ENCODE peak calls at places on chromosomes 6 and 20, in five cellular contexts. One of them, this sample, is unnamed.

GRCh38 chr6:91834813-91835212 is 1247.9 kb upstream of the MAP3K7 start:
- DNase-seq in A673: no peak
- DNase-seq in GM12865: no peak
- DNase-seq in fibroblast of lung: no peak
- DNase-seq in astrocyte of the cerebellum: no peak
- DNase-seq in this sample: no peak

GRCh38 chr6:12585497-12585958 is 131.0 kb upstream of the PHACTR1 start:
- DNase-seq in A673: no peak
- DNase-seq in GM12865: no peak
- DNase-seq in fibroblast of lung: no peak
- DNase-seq in astrocyte of the cerebellum: peak
- DNase-seq in this sample: no peak

GRCh38 chr20:34364013-34364382 is 925 bp downstream of the ITCH start:
- DNase-seq in A673: peak
- DNase-seq in GM12865: peak
- DNase-seq in fibroblast of lung: peak
- DNase-seq in astrocyte of the cerebellum: no peak
- DNase-seq in this sample: no peak

GRCh38 chr6:21771626-21772320 is 178.2 kb downstream of the SOX4 start:
- DNase-seq in A673: peak
- DNase-seq in GM12865: no peak
- DNase-seq in fibroblast of lung: no peak
- DNase-seq in astrocyte of the cerebellum: no peak
- DNase-seq in this sample: no peak

GRCh38 chr6:4522453-4522852 is 253.8 kb upstream of the CDYL start:
- DNase-seq in A673: peak
- DNase-seq in GM12865: peak
- DNase-seq in fibroblast of lung: no peak
- DNase-seq in astrocyte of the cerebellum: no peak
- DNase-seq in this sample: no peak

GRCh38 chr20:1299522-1299921 is 29.4 kb downstream of the SDCBP2 start:
- DNase-seq in A673: no peak
- DNase-seq in GM12865: no peak
- DNase-seq in fibroblast of lung: no peak
- DNase-seq in astrocyte of the cerebellum: no peak
- DNase-seq in this sample: no peak

GRCh38 chr6:152426276-152426675 is 210.9 kb downstream of the SYNE1 start:
- DNase-seq in A673: no peak
- DNase-seq in GM12865: no peak
- DNase-seq in fibroblast of lung: no peak
- DNase-seq in astrocyte of the cerebellum: no peak
- DNase-seq in this sample: no peak

GRCh38 chr6:1188199-1188598 is 123.7 kb upstream of the FOXQ1 start:
- DNase-seq in A673: no peak
- DNase-seq in GM12865: no peak
- DNase-seq in fibroblast of lung: no peak
- DNase-seq in astrocyte of the cerebellum: no peak
- DNase-seq in this sample: no peak

GRCh38 chr6:155143610-155144106 is 120.2 kb upstream of the CLDN20 start:
- DNase-seq in A673: no peak
- DNase-seq in GM12865: no peak
- DNase-seq in fibroblast of lung: no peak
- DNase-seq in astrocyte of the cerebellum: no peak
- DNase-seq in this sample: no peak

GRCh38 chr20:40966516-40967185 is 62.0 kb upstream of the TOP1 start:
- DNase-seq in A673: no peak
- DNase-seq in GM12865: no peak
- DNase-seq in fibroblast of lung: no peak
- DNase-seq in astrocyte of the cerebellum: no peak
- DNase-seq in this sample: no peak

GRCh38 chr6:72554761-72555221 is 67.1 kb upstream of the KCNQ5 start:
- DNase-seq in A673: no peak
- DNase-seq in GM12865: no peak
- DNase-seq in fibroblast of lung: no peak
- DNase-seq in astrocyte of the cerebellum: no peak
- DNase-seq in this sample: no peak

GRCh38 chr20:18138639-18139583 is 1.2 kb downstream of the KAT14 start:
- DNase-seq in A673: no peak
- DNase-seq in GM12865: no peak
- DNase-seq in fibroblast of lung: no peak
- DNase-seq in astrocyte of the cerebellum: no peak
- DNase-seq in this sample: no peak

GRCh38 chr6:2695464-2696095 is 55.1 kb downstream of the MYLK4 start:
- DNase-seq in A673: peak
- DNase-seq in GM12865: peak
- DNase-seq in fibroblast of lung: peak
- DNase-seq in astrocyte of the cerebellum: peak
- DNase-seq in this sample: no peak

DNA sequence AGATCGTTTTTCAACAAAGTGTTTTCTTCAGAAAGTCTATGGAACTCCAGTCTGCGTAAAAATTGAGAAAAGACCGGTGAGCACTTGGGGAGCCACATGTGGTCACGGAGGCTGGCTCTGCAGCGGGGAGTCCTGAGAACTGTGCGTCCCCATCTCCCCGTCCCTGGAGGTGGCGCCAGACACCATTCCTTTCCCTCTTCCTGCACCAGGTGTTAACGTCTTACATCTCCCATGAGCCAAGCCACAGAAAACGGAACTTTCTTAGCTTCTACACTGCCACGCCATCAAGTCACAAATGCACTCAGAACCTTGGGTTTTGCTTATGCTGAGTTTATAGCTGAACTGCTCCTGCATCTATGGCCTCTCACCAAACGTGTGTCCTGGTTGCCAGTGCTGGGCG is 62.6 kb downstream of the GINS1 start:
- DNase-seq in A673: peak
- DNase-seq in GM12865: peak
- DNase-seq in fibroblast of lung: peak
- DNase-seq in astrocyte of the cerebellum: peak
- DNase-seq in this sample: peak
- TF ChIP-seq CTCF in A673: peak
- TF ChIP-seq CTCF in GM12865: peak
- TF ChIP-seq CTCF in fibroblast of lung: peak
- TF ChIP-seq CTCF in astrocyte of the cerebellum: peak
- TF ChIP-seq CTCF in this sample: peak

GRCh38 chr6:129164032-129164431 is 281.1 kb downstream of the LAMA2 start:
- DNase-seq in A673: no peak
- DNase-seq in GM12865: no peak
- DNase-seq in fibroblast of lung: no peak
- DNase-seq in astrocyte of the cerebellum: no peak
- DNase-seq in this sample: no peak
- H3K4me3 ChIP-seq in A673: no peak
- H3K4me3 ChIP-seq in GM12865: no peak
- H3K4me3 ChIP-seq in fibroblast of lung: no peak
- H3K4me3 ChIP-seq in astrocyte of the cerebellum: no peak
- H3K4me3 ChIP-seq in this sample: no peak

GRCh38 chr20:46057856-46058655 is 29.0 kb downstream of the SLC12A5 start:
- DNase-seq in A673: peak
- DNase-seq in GM12865: no peak
- DNase-seq in fibroblast of lung: peak
- DNase-seq in astrocyte of the cerebellum: no peak
- DNase-seq in this sample: no peak
- TF ChIP-seq CTCF in A673: peak
- TF ChIP-seq CTCF in GM12865: peak
- TF ChIP-seq CTCF in fibroblast of lung: peak
- TF ChIP-seq CTCF in astrocyte of the cerebellum: peak
- TF ChIP-seq CTCF in this sample: peak

GRCh38 chr20:5606347-5606746 is 143.9 kb upstream of the SHLD1 start:
- DNase-seq in A673: no peak
- DNase-seq in GM12865: peak
- DNase-seq in fibroblast of lung: no peak
- DNase-seq in astrocyte of the cerebellum: no peak
- DNase-seq in this sample: no peak

GRCh38 chr20:5602346-5602745 is 147.9 kb upstream of the SHLD1 start:
- DNase-seq in A673: no peak
- DNase-seq in GM12865: no peak
- DNase-seq in fibroblast of lung: no peak
- DNase-seq in astrocyte of the cerebellum: no peak
- DNase-seq in this sample: no peak

GRCh38 chr20:5612476-5613291 is 137.5 kb upstream of the SHLD1 start:
- DNase-seq in A673: peak
- DNase-seq in GM12865: no peak
- DNase-seq in fibroblast of lung: peak
- DNase-seq in astrocyte of the cerebellum: peak
- DNase-seq in this sample: no peak

GRCh38 chr20:5608448-5609161 is 141.6 kb upstream of the SHLD1 start:
- DNase-seq in A673: peak
- DNase-seq in GM12865: peak
- DNase-seq in fibroblast of lung: peak
- DNase-seq in astrocyte of the cerebellum: peak
- DNase-seq in this sample: no peak

GRCh38 chr20:5608104-5608447 is 142.1 kb upstream of the SHLD1 start:
- DNase-seq in A673: no peak
- DNase-seq in GM12865: no peak
- DNase-seq in fibroblast of lung: no peak
- DNase-seq in astrocyte of the cerebellum: no peak
- DNase-seq in this sample: no peak
- H3K4me3 ChIP-seq in A673: peak
- H3K4me3 ChIP-seq in GM12865: peak
- H3K4me3 ChIP-seq in fibroblast of lung: peak
- H3K4me3 ChIP-seq in astrocyte of the cerebellum: peak
- H3K4me3 ChIP-seq in this sample: peak